ENCODE peak calls at places on chromosome 1, in four cellular contexts. Q, N, P and I are unnamed samples.
A peak's percentile ranks its signal among the peaks of the same experiment; 100 is the strongest.

GRCh38 chr1:1014896-1015681 is 1.8 kb downstream of the ISG15 start:
- DNase-seq in Q (no peak), N (no peak), P (no peak), I (no peak)

GRCh38 chr1:37932759-37933158 is 14.1 kb downstream of the INPP5B start:
- DNase-seq in N (no peak), P (no peak), Q (peak; percentile 52), I (peak; percentile 43)

GRCh38 chr1:164716992-164717703 is 158.2 kb downstream of the PBX1 start:
- DNase-seq in N (no peak), Q (no peak), P (no peak), I (no peak)

GRCh38 chr1:236057546-236057945 is 7.3 kb downstream of the NID1 start:
- DNase-seq in N (no peak), P (no peak), Q (no peak), I (no peak)

GRCh38 chr1:234897365-234897699 is 231.3 kb downstream of the TOMM20 start:
- DNase-seq in P (no peak), N (no peak), Q (no peak), I (no peak)

GRCh38 chr1:230268371-230269170 is 157.6 kb downstream of the PGBD5 start:
- DNase-seq in N (no peak), P (peak; percentile 21), Q (peak; percentile 41), I (peak; percentile 87)

GRCh38 chr1:165632152-165632469 is 1.1 kb downstream of the MGST3 start:
- DNase-seq in N (no peak), Q (no peak), P (no peak), I (no peak)

GRCh38 chr1:147496571-147496970 is 44.7 kb upstream of the BCL9 start:
- DNase-seq in P (no peak), Q (no peak), N (no peak), I (peak; percentile 64)

GRCh38 chr1:235416662-235417049 is 49.4 kb downstream of the TBCE start:
- DNase-seq in Q (no peak), N (no peak), P (no peak), I (peak; percentile 57)

GRCh38 chr1:66275601-66276023 is 258.3 kb upstream of the SGIP1 start:
- DNase-seq in N (no peak), P (no peak), Q (no peak), I (no peak)

GRCh38 chr1:220431840-220432239 is 96.1 kb upstream of the MARK1 start:
- DNase-seq in Q (no peak), P (no peak), N (no peak), I (no peak)

GRCh38 chr1:28136636-28137613 is 39.6 kb downstream of the PTAFR start:
- DNase-seq in N (no peak), P (no peak), Q (no peak), I (peak; percentile 20)

GRCh38 chr1:178945763-178946266 is 74.9 kb upstream of the ANGPTL1 start:
- DNase-seq in N (no peak), P (no peak), Q (no peak), I (peak; percentile 40)

GRCh38 chr1:220819627-220820026 is 32.9 kb downstream of the MTARC1 start:
- DNase-seq in Q (no peak), N (no peak), P (no peak), I (no peak)

GRCh38 chr1:229841230-229841629 is 215.2 kb downstream of the URB2 start:
- DNase-seq in Q (no peak), P (no peak), N (no peak), I (no peak)

GRCh38 chr1:107741242-107741641 is 223.7 kb downstream of the VAV3 start:
- DNase-seq in N (no peak), Q (no peak), P (no peak), I (no peak)

GRCh38 chr1:212665241-212666115 is 34.2 kb downstream of the BATF3 start:
- DNase-seq in N (no peak), P (no peak), Q (peak; percentile 32), I (peak; percentile 85)

GRCh38 chr1:163876546-163876945 is 554.8 kb downstream of the NUF2 start:
- DNase-seq in N (no peak), P (no peak), Q (no peak), I (no peak)

GRCh38 chr1:155125946-155126493 is 1.7 kb upstream of the EFNA1 start:
- DNase-seq in P (no peak), N (no peak), Q (no peak), I (peak; percentile 52)

GRCh38 chr1:235650341-235651169 is 971 bp upstream of the GNG4 start:
- DNase-seq in N (no peak), Q (no peak), P (no peak), I (no peak)

GRCh38 chr1:233668725-233669294 is 54.9 kb downstream of the KCNK1 start:
- DNase-seq in N (no peak), Q (no peak), P (no peak), I (peak; percentile 5)

GRCh38 chr1:23562138-23562819 is 3.0 kb upstream of the ID3 start:
- DNase-seq in Q (peak; percentile 84), N (peak; percentile 98), P (peak; percentile 84), I (peak; percentile 99)

GRCh38 chr1:23563003-23563402 is 3.7 kb upstream of the ID3 start:
- DNase-seq in N (no peak), Q (no peak), P (no peak), I (peak; percentile 20)

GRCh38 chr1:23559985-23560755 is 869 bp upstream of the ID3 start:
- DNase-seq in N (no peak), P (no peak), Q (no peak), I (peak; percentile 83)

GRCh38 chr1:23561076-23561812 is 1.9 kb upstream of the ID3 start:
- DNase-seq in N (no peak), P (no peak), Q (no peak), I (peak; percentile 24)

DNA sequence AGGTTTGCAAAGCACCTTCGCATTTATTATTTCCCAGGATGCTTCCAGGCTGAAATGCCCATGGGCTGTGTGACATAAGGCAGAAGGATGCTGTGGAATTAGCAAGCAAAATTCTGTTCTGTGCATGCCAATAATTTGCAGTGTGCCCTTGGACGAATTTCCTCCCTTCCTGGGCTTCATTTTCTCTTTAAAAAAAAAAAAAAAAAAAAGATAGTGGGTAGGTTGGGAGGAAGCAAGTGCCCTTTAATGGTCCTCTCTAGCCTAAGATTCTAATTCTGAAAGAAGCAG is 2.5 kb upstream of the ID3 start:
- DNase-seq in N (no peak), P (no peak), Q (no peak), I (no peak)
- H3K4me3 ChIP-seq in N (peak overlapping the region; percentile 89), P (no peak overlapping the region), Q (no peak overlapping the region), I (no peak overlapping the region)

DNA sequence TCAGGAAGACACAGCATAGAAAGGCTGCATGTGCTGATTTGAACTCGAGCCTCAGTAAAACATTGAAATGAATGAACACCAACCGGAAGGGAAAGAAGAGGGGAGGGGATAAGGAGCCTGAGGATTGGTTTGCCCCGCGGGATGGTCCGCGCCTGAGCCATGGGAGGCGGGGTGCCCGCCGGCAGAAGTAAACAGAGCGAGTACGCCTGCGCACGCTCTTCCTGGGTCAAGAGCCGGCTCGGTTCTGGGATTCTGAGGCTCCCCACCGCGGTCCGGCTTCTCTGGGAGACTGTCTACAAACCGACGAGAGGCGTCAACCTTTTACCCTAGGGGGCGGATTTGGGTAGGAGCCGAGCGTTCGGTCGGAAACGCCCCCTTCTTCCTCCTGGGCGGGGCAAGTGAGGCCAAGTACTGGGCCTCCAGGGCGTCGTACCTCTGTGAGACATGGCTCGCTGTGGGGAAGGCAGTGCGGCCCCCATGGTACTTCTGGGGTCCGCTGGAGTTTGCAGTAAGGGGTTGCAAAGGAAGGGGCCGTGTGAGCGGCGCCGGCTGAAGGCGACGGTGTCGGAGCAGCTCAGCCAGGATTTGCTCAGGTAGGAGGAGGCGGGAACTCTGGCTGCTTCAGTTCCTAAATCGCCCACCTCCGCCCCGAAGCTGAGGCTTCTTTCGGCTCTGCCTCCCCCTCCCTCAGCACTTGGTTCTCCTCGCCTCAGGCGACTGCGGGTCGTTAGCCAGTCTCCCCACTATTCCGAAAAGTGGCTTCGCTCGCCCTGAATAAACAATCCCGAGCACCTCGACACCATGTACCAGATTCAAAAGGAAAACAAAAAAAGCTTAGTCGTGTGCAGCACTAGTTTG is at the start of gene BTBD8:
- DNase-seq in N (peak; percentile 90), P (no peak), Q (peak; percentile 25), I (peak; percentile 89)
- TF ChIP-seq CTCF in N (no peak), P (no peak), Q (no peak), I (peak; percentile 7)

GRCh38 chr1:93531193-93531592 is 83.3 kb downstream of the FNBP1L start:
- DNase-seq in Q (no peak), P (no peak), N (no peak), I (no peak)
- H3K4me3 ChIP-seq in Q (no peak overlapping the region), P (no peak overlapping the region), N (no peak overlapping the region), I (no peak overlapping the region)

GRCh38 chr1:197156692-197157091 is 10.2 kb upstream of the ASPM start:
- DNase-seq in N (no peak), Q (no peak), P (no peak), I (peak; percentile 40)
- TF ChIP-seq CTCF in N (no peak), Q (peak; percentile 7), P (no peak), I (no peak)